ENCODE peak calls at places on chromosomes 4 and X, in seven cellular contexts. E, I, B, Q, R, L and M are unnamed samples. For H3K4me1, the result is how much of the 10 kb centered on the place peaks cover.

GRCh38 chrX:2188316-2188715 is 312.5 kb downstream of the DHRSX start:
- DNase-seq in E (peak), I (no peak), B (no peak), Q (no peak), R (no peak), L (no peak), M (no peak)

GRCh38 chr4:138241281-138242075 is 671 bp downstream of the SLC7A11 start:
- DNase-seq in E (no peak), I (no peak), B (no peak), Q (no peak), R (no peak), L (no peak), M (no peak)

GRCh38 chr4:155953151-155954117 is at the start of gene CTSO:
- DNase-seq in E (peak), I (peak), B (peak), Q (peak), R (peak), L (peak), M (peak)

GRCh38 chr4:95284668-95285067 is 264.1 kb downstream of the UNC5C start:
- DNase-seq in E (no peak), I (no peak), B (no peak), Q (no peak), R (no peak), L (no peak), M (no peak)

GRCh38 chr4:79576480-79576803 is 168.4 kb upstream of the GK2 start:
- DNase-seq in E (peak), I (no peak), B (no peak), Q (no peak), R (no peak), L (no peak), M (no peak)

GRCh38 chrX:39445336-39445735 is 644.1 kb downstream of the MID1IP1 start:
- DNase-seq in E (no peak), I (peak), B (no peak), Q (no peak), R (no peak), L (no peak), M (no peak)

GRCh38 chr4:41879552-41879951 is 55.7 kb upstream of the TMEM33 start:
- DNase-seq in E (no peak), I (no peak), B (no peak), Q (no peak), R (no peak), L (no peak), M (no peak)

GRCh38 chrX:139094671-139095592 is 383.4 kb upstream of the FGF13 start:
- DNase-seq in E (no peak), I (no peak), B (no peak), Q (no peak), R (no peak), L (no peak), M (no peak)

GRCh38 chr4:164614999-164615398 is 138.9 kb upstream of the SMIM31 start:
- DNase-seq in E (no peak), I (no peak), B (no peak), Q (no peak), R (no peak), L (no peak), M (no peak)

GRCh38 chrX:128975716-128976115 is 547.6 kb downstream of the SMARCA1 start:
- DNase-seq in E (peak), I (peak), B (no peak), Q (no peak), R (peak), L (peak), M (no peak)

GRCh38 chr4:119977546-119977945 is 89.1 kb downstream of the MAD2L1 start:
- DNase-seq in E (no peak), I (no peak), B (no peak), Q (no peak), R (no peak), L (no peak), M (peak)

GRCh38 chr4:139555073-139555704 is 830 bp downstream of the SETD7 start:
- DNase-seq in E (no peak), I (peak), B (peak), Q (peak), R (peak), L (peak), M (peak)

GRCh38 chr4:99722006-99722405 is 64.4 kb upstream of the C4orf54 start:
- DNase-seq in E (no peak), I (no peak), B (no peak), Q (no peak), R (no peak), L (no peak), M (no peak)

GRCh38 chr4:186906722-186907121 is 183.1 kb upstream of the FAT1 start:
- DNase-seq in E (no peak), I (no peak), B (no peak), Q (no peak), R (no peak), L (no peak), M (no peak)

GRCh38 chr4:158316264-158316663 is 106.0 kb downstream of the TMEM144 start:
- DNase-seq in E (no peak), I (no peak), B (no peak), Q (no peak), R (no peak), L (no peak), M (no peak)
- H3K4me1 ChIP-seq in E (under half), I (under half), B (under half), Q (under half), R (under half), L (under half), M (under half)

DNA sequence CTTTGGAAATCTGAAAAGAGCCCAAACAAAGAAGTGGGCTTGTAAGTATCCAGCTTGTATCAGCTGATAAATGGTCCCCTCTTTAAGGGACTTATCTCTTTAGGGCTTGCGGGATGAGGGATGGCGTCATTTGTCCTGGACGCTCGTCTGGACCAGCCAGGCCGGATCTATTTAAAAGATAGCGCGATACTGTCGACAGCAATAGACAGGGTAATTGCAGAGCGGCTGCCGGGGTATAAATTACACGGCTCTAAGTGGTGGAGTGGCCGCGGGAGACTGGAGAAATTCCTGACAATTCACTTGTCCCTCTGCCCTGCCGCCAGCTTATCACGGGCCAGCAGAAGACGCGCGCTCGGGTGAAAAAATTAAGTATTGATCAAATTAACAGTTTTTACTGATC is 90.7 kb downstream of the FAM53A start:
- DNase-seq in E (no peak), I (no peak), B (peak), Q (no peak), R (no peak), L (no peak), M (peak)
- TF ChIP-seq EP300 in E (no peak), I (no peak), B (no peak), Q (no peak), R (no peak), L (no peak), M (no peak)

GRCh38 chr4:38086515-38087226 is 126.5 kb downstream of the PTTG2 start:
- DNase-seq in E (no peak), I (no peak), B (no peak), Q (no peak), R (no peak), L (no peak), M (no peak)

GRCh38 chr4:38089961-38090360 is 129.8 kb downstream of the PTTG2 start:
- DNase-seq in E (no peak), I (no peak), B (no peak), Q (no peak), R (no peak), L (no peak), M (no peak)

GRCh38 chr4:38090450-38091246 is 130.4 kb downstream of the PTTG2 start:
- DNase-seq in E (no peak), I (no peak), B (no peak), Q (no peak), R (no peak), L (no peak), M (no peak)

GRCh38 chr4:38085394-38086150 is 125.4 kb downstream of the PTTG2 start:
- DNase-seq in E (no peak), I (no peak), B (no peak), Q (no peak), R (no peak), L (no peak), M (no peak)

GRCh38 chr4:38088321-38088720 is 128.1 kb downstream of the PTTG2 start:
- DNase-seq in E (no peak), I (no peak), B (no peak), Q (no peak), R (no peak), L (no peak), M (no peak)
- H3K4me1 ChIP-seq in E (under half), I (half or more), B (under half), Q (under half), R (under half), L (under half), M (half or more)

DNA sequence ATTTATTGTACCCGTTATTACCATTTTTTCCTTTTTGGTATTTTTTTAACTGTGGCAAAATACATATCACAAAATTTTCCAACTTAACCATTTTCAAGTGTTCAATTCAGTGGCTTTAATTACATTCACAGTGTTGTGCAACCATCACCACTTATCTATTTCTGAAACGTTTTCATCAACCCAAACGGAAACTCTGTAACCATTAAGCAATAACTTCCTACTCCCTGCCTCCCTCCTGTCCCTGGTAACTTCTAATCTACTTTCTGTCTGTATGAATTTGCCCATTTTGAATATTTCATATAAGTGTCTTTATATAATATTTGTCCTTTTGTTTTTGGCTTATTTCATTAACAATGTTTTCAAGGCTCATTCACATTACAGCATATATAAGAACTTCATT is 57.4 kb upstream of the MSN start:
- DNase-seq in E (no peak), I (no peak), B (no peak), Q (no peak), R (no peak), L (no peak), M (no peak)
- TF ChIP-seq EP300 in E (no peak), I (no peak), B (no peak), Q (no peak), R (no peak), L (peak), M (no peak)

DNA sequence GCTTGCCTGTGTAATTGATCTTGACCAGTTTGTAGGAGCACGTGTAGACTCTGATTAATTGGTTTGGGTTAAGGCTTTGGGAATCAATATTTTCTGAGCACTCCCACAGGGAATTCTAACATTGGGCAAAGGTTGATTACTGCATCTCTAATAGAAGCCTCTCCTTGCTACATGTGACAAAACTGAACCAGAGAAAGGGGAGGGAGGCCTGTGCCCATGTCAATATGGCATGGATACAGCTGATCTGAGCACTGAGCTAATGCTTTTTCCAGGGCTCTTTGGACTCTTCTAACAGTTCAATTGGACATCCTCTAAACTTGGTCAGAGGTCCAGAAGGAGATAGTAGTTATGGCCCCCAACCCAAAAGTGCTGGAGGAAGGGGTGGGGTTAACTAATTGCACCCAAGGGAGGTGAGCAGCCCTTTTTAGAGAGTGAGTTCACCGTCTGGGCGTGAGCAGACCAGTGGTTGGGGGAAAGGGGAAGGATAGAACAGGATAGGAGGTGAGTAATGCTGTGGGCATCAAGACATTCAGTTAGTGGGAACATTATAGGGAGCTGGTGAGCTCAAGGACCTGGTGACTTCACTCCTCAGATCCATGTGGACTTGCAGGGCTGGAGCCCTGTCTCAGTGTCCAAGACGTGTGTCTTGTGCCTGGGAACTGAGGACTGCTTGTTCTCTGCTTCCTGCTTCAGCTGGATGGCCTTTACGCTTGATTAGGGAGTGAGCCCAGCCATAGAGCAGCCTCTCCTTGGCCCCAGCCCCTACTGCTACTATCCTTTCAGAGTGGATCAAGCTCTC is 22.8 kb downstream of the MSN start:
- DNase-seq in E (no peak), I (no peak), B (no peak), Q (no peak), R (no peak), L (no peak), M (peak)
- H3K4me1 ChIP-seq in E (under half), I (half or more), B (under half), Q (half or more), R (half or more), L (half or more), M (under half)

GRCh38 chr4:173212379-173212778 is 43.8 kb downstream of the GALNT7 start:
- DNase-seq in E (no peak), I (no peak), B (no peak), Q (no peak), R (no peak), L (no peak), M (no peak)

GRCh38 chr4:173211222-173211621 is 42.6 kb downstream of the GALNT7 start:
- DNase-seq in E (no peak), I (no peak), B (no peak), Q (no peak), R (no peak), L (no peak), M (no peak)

GRCh38 chr4:173213296-173213695 is 44.7 kb downstream of the GALNT7 start:
- DNase-seq in E (no peak), I (no peak), B (no peak), Q (no peak), R (no peak), L (no peak), M (no peak)

GRCh38 chr4:173214231-173214630 is 45.6 kb downstream of the GALNT7 start:
- DNase-seq in E (no peak), I (no peak), B (no peak), Q (no peak), R (no peak), L (no peak), M (no peak)

GRCh38 chr4:173211838-173212237 is 43.2 kb downstream of the GALNT7 start:
- DNase-seq in E (no peak), I (no peak), B (no peak), Q (no peak), R (peak), L (no peak), M (no peak)
- TF ChIP-seq EP300 in E (no peak), I (no peak), B (no peak), Q (no peak), R (no peak), L (no peak), M (no peak)

GRCh38 chr4:5451243-5451642 is 257.1 kb downstream of the EVC2 start:
- DNase-seq in E (no peak), I (no peak), B (no peak), Q (no peak), R (no peak), L (no peak), M (no peak)

GRCh38 chr4:5448286-5448685 is 260.1 kb downstream of the EVC2 start:
- DNase-seq in E (no peak), I (no peak), B (no peak), Q (peak), R (no peak), L (no peak), M (no peak)

GRCh38 chr4:5455003-5455585 is 253.3 kb downstream of the EVC2 start:
- DNase-seq in E (no peak), I (no peak), B (no peak), Q (peak), R (no peak), L (no peak), M (no peak)

GRCh38 chr4:5456296-5456845 is 252.0 kb downstream of the EVC2 start:
- DNase-seq in E (no peak), I (no peak), B (no peak), Q (no peak), R (no peak), L (no peak), M (no peak)

DNA sequence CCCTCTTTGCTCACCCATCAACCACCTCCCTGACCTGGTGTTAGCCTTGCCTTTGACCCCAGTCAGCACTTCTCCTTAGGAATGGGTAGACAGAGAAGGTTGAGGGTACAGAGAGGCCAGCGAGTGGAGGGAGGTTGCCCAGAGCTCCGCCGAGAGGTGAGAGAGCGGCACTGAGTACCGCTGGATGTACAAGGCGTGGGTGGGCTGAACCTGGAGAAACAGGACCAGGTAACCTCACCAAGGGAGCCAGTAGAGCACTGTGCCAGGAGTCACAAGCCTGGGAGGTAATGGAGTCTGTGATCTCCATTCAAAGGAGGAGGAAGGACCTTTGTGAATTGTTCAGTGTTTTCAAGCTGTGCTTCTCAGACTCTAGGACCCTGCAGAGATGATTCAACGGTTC is 256.2 kb downstream of the EVC2 start:
- DNase-seq in E (no peak), I (no peak), B (no peak), Q (peak), R (no peak), L (no peak), M (no peak)
- H3K4me1 ChIP-seq in E (under half), I (under half), B (under half), Q (under half), R (under half), L (under half), M (under half)